ENCODE peak calls at places on chromosomes 13 and 19, in four cellular contexts. One of them, this sample, is unnamed.

GRCh38 chr13:50128406-50129048 is 113.3 kb downstream of the KCNRG start:
- DNase-seq in stomach: no peak
- DNase-seq in spleen: no peak
- DNase-seq in HCT116: no peak
- DNase-seq in this sample: no peak

GRCh38 chr13:41837668-41838067 is 123.2 kb downstream of the VWA8 start:
- DNase-seq in HCT116: no peak
- DNase-seq in spleen: no peak
- DNase-seq in stomach: no peak
- DNase-seq in this sample: no peak

GRCh38 chr19:30648321-30648720 is 276.1 kb downstream of the ZNF536 start:
- DNase-seq in stomach: no peak
- DNase-seq in spleen: no peak
- DNase-seq in HCT116: no peak
- DNase-seq in this sample: no peak

GRCh38 chr13:112053167-112053743 is 13.7 kb upstream of the SOX1 start:
- DNase-seq in stomach: no peak
- DNase-seq in spleen: no peak
- DNase-seq in HCT116: no peak
- DNase-seq in this sample: no peak

GRCh38 chr13:53439439-53440225 is 411.0 kb downstream of the OLFM4 start:
- DNase-seq in spleen: no peak
- DNase-seq in stomach: no peak
- DNase-seq in HCT116: no peak
- DNase-seq in this sample: no peak

GRCh38 chr13:66759919-66760318 is 470.2 kb downstream of the PCDH9 start:
- DNase-seq in stomach: no peak
- DNase-seq in spleen: no peak
- DNase-seq in HCT116: no peak
- DNase-seq in this sample: no peak

GRCh38 chr19:20926796-20927195 is 3.7 kb downstream of the ZNF85 start:
- DNase-seq in HCT116: no peak
- DNase-seq in stomach: no peak
- DNase-seq in spleen: no peak
- DNase-seq in this sample: no peak

GRCh38 chr19:30371960-30372824 is at the start of gene ZNF536:
- DNase-seq in stomach: peak; percentile 14
- DNase-seq in spleen: no peak
- DNase-seq in HCT116: no peak
- DNase-seq in this sample: no peak

GRCh38 chr19:3494051-3494450 is 6.4 kb downstream of the DOHH start:
- DNase-seq in stomach: peak; percentile 62
- DNase-seq in spleen: no peak
- DNase-seq in HCT116: no peak
- DNase-seq in this sample: no peak

GRCh38 chr13:100803091-100803490 is 128.5 kb upstream of the TMTC4 start:
- DNase-seq in HCT116: no peak
- DNase-seq in stomach: no peak
- DNase-seq in spleen: no peak
- DNase-seq in this sample: no peak

GRCh38 chr13:74372511-74372910 is 238.3 kb upstream of the KLF12 start:
- DNase-seq in HCT116: no peak
- DNase-seq in spleen: no peak
- DNase-seq in stomach: no peak
- DNase-seq in this sample: no peak

GRCh38 chr19:6374179-6374709 is 1.5 kb downstream of the PSPN start:
- DNase-seq in spleen: peak; percentile 88
- DNase-seq in HCT116: no peak
- DNase-seq in stomach: no peak
- DNase-seq in this sample: no peak

GRCh38 chr13:45875951-45876350 is 24.4 kb upstream of the SIAH3 start:
- DNase-seq in stomach: no peak
- DNase-seq in HCT116: peak; percentile 74
- DNase-seq in spleen: no peak
- DNase-seq in this sample: no peak

GRCh38 chr13:41457589-41458186 is 338 bp downstream of the RGCC start:
- DNase-seq in stomach: no peak
- DNase-seq in spleen: peak; percentile 86
- DNase-seq in HCT116: no peak
- DNase-seq in this sample: peak; percentile 45

GRCh38 chr13:98142427-98143156 is at the start of gene FARP1:
- DNase-seq in HCT116: peak; percentile 27
- DNase-seq in spleen: peak; percentile 86
- DNase-seq in stomach: peak; percentile 88
- DNase-seq in this sample: peak; percentile 50

GRCh38 chr19:46704379-46705076 is 12.4 kb downstream of the PRKD2 start:
- DNase-seq in stomach: peak; percentile 85
- DNase-seq in HCT116: no peak
- DNase-seq in spleen: peak; percentile 95
- DNase-seq in this sample: peak; percentile 69

GRCh38 chr19:55091126-55091910 is 15.6 kb downstream of the EPS8L1 start:
- DNase-seq in spleen: no peak
- DNase-seq in HCT116: no peak
- DNase-seq in stomach: no peak
- DNase-seq in this sample: no peak

GRCh38 chr13:83498486-83499190 is 383.6 kb downstream of the SLITRK1 start:
- DNase-seq in spleen: no peak
- DNase-seq in stomach: no peak
- DNase-seq in HCT116: no peak
- DNase-seq in this sample: no peak

GRCh38 chr19:43525836-43526771 is 897 bp downstream of the ETHE1 start:
- DNase-seq in HCT116: no peak
- DNase-seq in spleen: peak; percentile 80
- DNase-seq in stomach: peak; percentile 38
- DNase-seq in this sample: no peak

GRCh38 chr19:47231215-47232054 is 436 bp upstream of the BBC3 start:
- DNase-seq in HCT116: no peak
- DNase-seq in spleen: peak; percentile 98
- DNase-seq in stomach: peak; percentile 93
- DNase-seq in this sample: peak; percentile 95

GRCh38 chr19:51339313-51339686 is 2.6 kb downstream of the VSIG10L start:
- DNase-seq in HCT116: no peak
- DNase-seq in spleen: no peak
- DNase-seq in stomach: no peak
- DNase-seq in this sample: no peak

GRCh38 chr13:33263484-33263883 is 22.1 kb downstream of the STARD13 start:
- DNase-seq in spleen: no peak
- DNase-seq in HCT116: no peak
- DNase-seq in stomach: no peak
- DNase-seq in this sample: no peak

GRCh38 chr19:17205237-17206140 is 9.7 kb upstream of the USE1 start:
- DNase-seq in HCT116: no peak
- DNase-seq in stomach: peak; percentile 84
- DNase-seq in spleen: peak; percentile 88
- DNase-seq in this sample: no peak

DNA sequence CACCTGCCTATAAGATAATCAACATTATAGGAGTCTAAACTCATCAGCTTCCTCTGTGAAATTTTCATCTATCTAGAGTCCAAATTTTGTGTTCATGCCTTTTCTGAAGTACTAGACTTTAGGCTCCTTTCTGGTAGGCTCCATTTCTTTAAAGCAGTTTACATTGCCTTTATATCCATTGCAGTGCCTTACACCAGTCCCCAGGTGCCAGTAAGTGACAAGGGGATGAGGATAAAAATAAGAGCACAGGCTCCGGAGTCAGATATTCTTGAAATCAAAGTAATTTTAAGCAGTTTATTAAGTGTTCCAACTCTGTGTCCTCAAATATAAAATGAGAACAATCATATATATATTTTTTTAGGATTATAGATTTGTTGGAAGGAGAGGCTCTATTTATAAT is 10.6 kb upstream of the CYSLTR2 start:
- DNase-seq in stomach: no peak
- DNase-seq in HCT116: no peak
- DNase-seq in spleen: no peak
- DNase-seq in this sample: no peak
- TF ChIP-seq CTCF in stomach: no peak
- TF ChIP-seq CTCF in HCT116: no peak
- TF ChIP-seq CTCF in spleen: no peak
- TF ChIP-seq CTCF in this sample: no peak

GRCh38 chr19:45643927-45644771 is 5.0 kb upstream of the EML2 start:
- DNase-seq in spleen: no peak
- DNase-seq in HCT116: no peak
- DNase-seq in stomach: no peak
- DNase-seq in this sample: no peak
- H3K36me3 ChIP-seq in spleen: no peaks in the 10 kb centered on the region
- H3K36me3 ChIP-seq in HCT116: no peaks in the 10 kb centered on the region
- H3K36me3 ChIP-seq in stomach: no peaks in the 10 kb centered on the region
- H3K36me3 ChIP-seq in this sample: no peaks in the 10 kb centered on the region

GRCh38 chr19:48858984-48859710 is 9.3 kb downstream of the PLEKHA4 start:
- DNase-seq in spleen: peak; percentile 93
- DNase-seq in HCT116: no peak
- DNase-seq in stomach: no peak
- DNase-seq in this sample: peak; percentile 82
- H3K4me3 ChIP-seq in spleen: peak overlapping the region; percentile 47
- H3K4me3 ChIP-seq in HCT116: no peak overlapping the region
- H3K4me3 ChIP-seq in stomach: peak overlapping the region; percentile 6
- H3K4me3 ChIP-seq in this sample: peak overlapping the region; percentile 64

GRCh38 chr13:28313579-28313978 is 175.2 kb downstream of the PAN3 start:
- DNase-seq in stomach: no peak
- DNase-seq in spleen: no peak
- DNase-seq in HCT116: peak; percentile 28
- DNase-seq in this sample: no peak
- TF ChIP-seq CTCF in stomach: no peak
- TF ChIP-seq CTCF in spleen: no peak
- TF ChIP-seq CTCF in HCT116: peak; percentile 51
- TF ChIP-seq CTCF in this sample: peak; percentile 9

GRCh38 chr19:10395436-10395835 is 7.9 kb downstream of the CDC37 start:
- DNase-seq in stomach: no peak
- DNase-seq in HCT116: no peak
- DNase-seq in spleen: no peak
- DNase-seq in this sample: no peak
- H3K36me3 ChIP-seq in stomach: peaks cover 47% of the 10 kb centered on the region
- H3K36me3 ChIP-seq in HCT116: peaks cover 50% of the 10 kb centered on the region
- H3K36me3 ChIP-seq in spleen: peaks cover 57% of the 10 kb centered on the region
- H3K36me3 ChIP-seq in this sample: peaks cover 31% of the 10 kb centered on the region

GRCh38 chr19:41711376-41712261 is 3.2 kb downstream of the CEACAM5 start:
- DNase-seq in spleen: no peak
- DNase-seq in stomach: peak; percentile 22
- DNase-seq in HCT116: no peak
- DNase-seq in this sample: no peak
- H3K4me3 ChIP-seq in spleen: no peak overlapping the region
- H3K4me3 ChIP-seq in stomach: peak overlapping the region; percentile 22
- H3K4me3 ChIP-seq in HCT116: no peak overlapping the region
- H3K4me3 ChIP-seq in this sample: no peak overlapping the region

DNA sequence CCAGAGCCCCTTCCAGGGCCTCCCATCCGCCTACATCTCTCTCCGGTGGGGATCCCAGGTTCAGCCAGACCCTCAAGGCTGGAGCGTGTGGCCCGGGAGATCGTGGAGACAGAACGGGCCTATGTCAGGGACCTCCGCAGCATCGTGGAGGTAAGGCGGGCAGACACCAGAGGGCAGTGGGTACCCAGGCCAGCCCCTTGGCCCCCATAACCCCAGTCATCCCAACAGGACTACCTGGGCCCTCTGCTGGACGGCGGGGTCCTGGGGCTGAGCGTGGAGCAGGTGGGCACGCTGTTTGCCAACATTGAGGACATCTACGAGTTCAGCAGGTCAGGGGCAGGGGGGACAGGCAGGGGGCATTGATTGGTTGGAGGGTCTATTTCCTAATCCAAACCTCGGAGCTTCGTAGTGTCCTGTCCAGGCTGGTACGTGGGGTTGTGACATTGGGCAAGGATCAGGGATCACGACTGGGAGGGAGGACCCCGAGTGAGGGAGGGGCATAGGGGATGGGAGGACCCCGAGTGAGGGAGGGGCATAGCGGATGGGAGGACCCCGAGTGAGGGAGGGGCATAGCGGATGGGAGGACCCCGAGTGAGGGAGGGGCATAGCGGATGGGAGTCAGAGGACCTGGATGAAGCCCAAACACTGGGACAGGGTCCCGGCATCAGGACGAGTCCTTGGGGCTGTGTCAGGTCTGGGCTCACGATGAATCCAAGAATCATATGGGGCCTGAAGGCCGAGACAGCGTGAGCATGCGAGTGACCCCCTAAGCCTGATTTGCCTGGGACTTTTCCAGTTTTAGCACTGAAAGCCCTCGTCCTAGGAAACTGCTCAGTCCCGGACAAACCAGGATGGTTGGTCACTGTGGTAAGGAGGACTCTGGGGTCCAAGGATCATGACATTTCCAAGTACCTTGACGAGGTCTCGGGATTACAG is 2.9 kb downstream of the PLEKHG2 start:
- DNase-seq in HCT116: no peak
- DNase-seq in stomach: no peak
- DNase-seq in spleen: no peak
- DNase-seq in this sample: no peak
- TF ChIP-seq CTCF in HCT116: peak; percentile 10
- TF ChIP-seq CTCF in stomach: no peak
- TF ChIP-seq CTCF in spleen: no peak
- TF ChIP-seq CTCF in this sample: peak; percentile 1

DNA sequence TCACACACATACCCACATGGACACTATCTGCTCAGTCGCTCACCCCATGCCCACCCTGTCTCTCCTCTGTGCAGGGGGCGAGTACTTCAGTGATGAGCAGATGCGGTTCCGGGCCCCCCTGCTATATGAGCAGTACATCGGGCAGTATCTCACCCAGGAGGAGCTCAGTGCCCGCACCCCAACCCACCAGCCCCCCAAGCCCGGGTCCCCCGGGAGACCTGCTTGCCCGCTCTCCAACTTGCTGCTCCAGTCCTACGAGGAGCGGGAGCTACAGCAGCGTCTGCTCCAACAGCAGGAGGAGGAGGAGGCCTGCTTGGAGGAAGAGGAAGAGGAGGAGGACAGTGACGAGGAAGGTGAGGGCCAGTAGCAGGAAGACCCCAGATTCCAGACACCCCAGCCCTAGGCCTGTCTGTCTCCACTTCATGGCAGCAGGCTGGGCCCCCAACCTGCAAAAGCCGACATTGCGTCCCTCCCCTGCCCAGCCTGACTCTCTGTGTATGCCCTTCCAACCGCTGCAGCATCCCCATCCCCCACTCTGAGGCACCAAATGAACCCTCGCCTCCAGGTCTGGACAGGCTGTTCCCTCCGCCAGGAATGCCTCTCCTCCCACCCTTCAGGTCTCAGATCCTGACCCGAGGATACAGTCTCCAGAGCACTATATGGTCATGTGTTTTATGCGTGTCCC is 9.7 kb downstream of the CCDC97 start:
- DNase-seq in spleen: no peak
- DNase-seq in HCT116: no peak
- DNase-seq in stomach: no peak
- DNase-seq in this sample: no peak
- H3K36me3 ChIP-seq in spleen: peaks cover 70% of the 10 kb centered on the region
- H3K36me3 ChIP-seq in HCT116: peaks cover 25% of the 10 kb centered on the region
- H3K36me3 ChIP-seq in stomach: peaks cover 41% of the 10 kb centered on the region
- H3K36me3 ChIP-seq in this sample: peaks cover 44% of the 10 kb centered on the region

This sample was measured in GM06990.